ENCODE peak calls at places on chromosomes 4 and X, in five cellular contexts. One of them, this sample, is unnamed.

GRCh38 chrX:40644175-40644574 is 3.2 kb downstream of the CXorf38 start:
- DNase-seq in AG08396: no peak
- DNase-seq in AG08395: peak
- DNase-seq in stromal cell of bone marrow: peak
- DNase-seq in COR-L47: no peak
- DNase-seq in this sample: peak

GRCh38 chr4:41304221-41304620 is 47.5 kb downstream of the UCHL1 start:
- DNase-seq in stromal cell of bone marrow: no peak
- DNase-seq in AG08395: no peak
- DNase-seq in AG08396: no peak
- DNase-seq in COR-L47: no peak
- DNase-seq in this sample: no peak

GRCh38 chrX:68692651-68693050 is 45.2 kb downstream of the STARD8 start:
- DNase-seq in AG08396: peak
- DNase-seq in AG08395: no peak
- DNase-seq in COR-L47: no peak
- DNase-seq in stromal cell of bone marrow: no peak
- DNase-seq in this sample: no peak

GRCh38 chr4:154491341-154491679 is 289 bp downstream of the DCHS2 start:
- DNase-seq in COR-L47: peak
- DNase-seq in stromal cell of bone marrow: no peak
- DNase-seq in AG08395: peak
- DNase-seq in AG08396: peak
- DNase-seq in this sample: peak

GRCh38 chr4:184284336-184284690 is 66.6 kb upstream of the ENPP6 start:
- DNase-seq in AG08395: no peak
- DNase-seq in stromal cell of bone marrow: no peak
- DNase-seq in COR-L47: no peak
- DNase-seq in AG08396: no peak
- DNase-seq in this sample: no peak

GRCh38 chr4:47686294-47686872 is 151.5 kb downstream of the CORIN start:
- DNase-seq in stromal cell of bone marrow: no peak
- DNase-seq in AG08395: peak
- DNase-seq in AG08396: peak
- DNase-seq in COR-L47: peak
- DNase-seq in this sample: no peak

GRCh38 chr4:24924309-24924781 is 11.5 kb upstream of the CCDC149 start:
- DNase-seq in AG08396: peak
- DNase-seq in AG08395: peak
- DNase-seq in stromal cell of bone marrow: peak
- DNase-seq in COR-L47: no peak
- DNase-seq in this sample: peak

GRCh38 chrX:95076449-95076848 is 1402.4 kb downstream of the FAM133A start:
- DNase-seq in AG08396: no peak
- DNase-seq in stromal cell of bone marrow: no peak
- DNase-seq in AG08395: peak
- DNase-seq in COR-L47: peak
- DNase-seq in this sample: no peak

GRCh38 chr4:102554988-102555387 is 53.8 kb downstream of the NFKB1 start:
- DNase-seq in COR-L47: no peak
- DNase-seq in stromal cell of bone marrow: no peak
- DNase-seq in AG08395: no peak
- DNase-seq in AG08396: no peak
- DNase-seq in this sample: no peak

GRCh38 chr4:14924945-14925344 is 77.3 kb upstream of the CPEB2 start:
- DNase-seq in AG08396: no peak
- DNase-seq in COR-L47: no peak
- DNase-seq in stromal cell of bone marrow: no peak
- DNase-seq in AG08395: no peak
- DNase-seq in this sample: no peak

GRCh38 chr4:122167369-122167768 is 15.2 kb downstream of the BLTP1 start:
- DNase-seq in stromal cell of bone marrow: no peak
- DNase-seq in AG08396: no peak
- DNase-seq in AG08395: no peak
- DNase-seq in COR-L47: no peak
- DNase-seq in this sample: no peak

GRCh38 chr4:14835708-14836107 is 166.6 kb upstream of the CPEB2 start:
- DNase-seq in AG08395: no peak
- DNase-seq in AG08396: no peak
- DNase-seq in stromal cell of bone marrow: no peak
- DNase-seq in COR-L47: no peak
- DNase-seq in this sample: no peak

GRCh38 chr4:8330821-8331566 is 61.4 kb downstream of the HTRA3 start:
- DNase-seq in AG08396: no peak
- DNase-seq in COR-L47: no peak
- DNase-seq in AG08395: peak
- DNase-seq in stromal cell of bone marrow: no peak
- DNase-seq in this sample: peak

GRCh38 chr4:62288803-62289541 is 1088.8 kb downstream of the ADGRL3 start:
- DNase-seq in COR-L47: no peak
- DNase-seq in AG08395: no peak
- DNase-seq in AG08396: no peak
- DNase-seq in stromal cell of bone marrow: no peak
- DNase-seq in this sample: no peak

GRCh38 chr4:124429746-124430250 is 282.7 kb downstream of the ANKRD50 start:
- DNase-seq in COR-L47: no peak
- DNase-seq in stromal cell of bone marrow: no peak
- DNase-seq in AG08395: no peak
- DNase-seq in AG08396: no peak
- DNase-seq in this sample: no peak

GRCh38 chr4:165700855-165701254 is 172.2 kb upstream of the TLL1 start:
- DNase-seq in stromal cell of bone marrow: no peak
- DNase-seq in AG08395: no peak
- DNase-seq in COR-L47: no peak
- DNase-seq in AG08396: no peak
- DNase-seq in this sample: no peak

GRCh38 chr4:83516042-83516772 is 19.7 kb upstream of the GPAT3 start:
- DNase-seq in AG08395: peak
- DNase-seq in stromal cell of bone marrow: peak
- DNase-seq in COR-L47: no peak
- DNase-seq in AG08396: peak
- DNase-seq in this sample: peak

GRCh38 chr4:150593996-150594395 is 12.0 kb downstream of the MAB21L2 start:
- DNase-seq in AG08396: no peak
- DNase-seq in AG08395: no peak
- DNase-seq in COR-L47: peak
- DNase-seq in stromal cell of bone marrow: peak
- DNase-seq in this sample: peak

GRCh38 chrX:39782276-39782675 is 315.5 kb downstream of the BCOR start:
- DNase-seq in stromal cell of bone marrow: no peak
- DNase-seq in AG08395: no peak
- DNase-seq in COR-L47: no peak
- DNase-seq in AG08396: no peak
- DNase-seq in this sample: no peak

GRCh38 chr4:172256820-172257219 is 443.6 kb downstream of the GALNTL6 start:
- DNase-seq in stromal cell of bone marrow: no peak
- DNase-seq in AG08395: no peak
- DNase-seq in COR-L47: no peak
- DNase-seq in AG08396: no peak
- DNase-seq in this sample: no peak

GRCh38 chrX:48468693-48469691 is 1.1 kb downstream of the SLC38A5 start:
- DNase-seq in COR-L47: no peak
- DNase-seq in AG08395: no peak
- DNase-seq in stromal cell of bone marrow: no peak
- DNase-seq in AG08396: no peak
- DNase-seq in this sample: no peak

GRCh38 chr4:1834047-1834769 is 21.7 kb downstream of the LETM1 start:
- DNase-seq in stromal cell of bone marrow: no peak
- DNase-seq in COR-L47: no peak
- DNase-seq in AG08396: no peak
- DNase-seq in AG08395: no peak
- DNase-seq in this sample: no peak

GRCh38 chr4:7897811-7898210 is 41.9 kb downstream of the AFAP1 start:
- DNase-seq in AG08395: no peak
- DNase-seq in AG08396: no peak
- DNase-seq in stromal cell of bone marrow: no peak
- DNase-seq in COR-L47: no peak
- DNase-seq in this sample: no peak

GRCh38 chr4:179465131-179465797 is 2023.0 kb upstream of the AGA start:
- DNase-seq in COR-L47: no peak
- DNase-seq in stromal cell of bone marrow: no peak
- DNase-seq in AG08395: no peak
- DNase-seq in AG08396: no peak
- DNase-seq in this sample: no peak

GRCh38 chr4:109049926-109050325 is 252.5 kb downstream of the COL25A1 start:
- DNase-seq in AG08395: no peak
- DNase-seq in COR-L47: no peak
- DNase-seq in AG08396: no peak
- DNase-seq in stromal cell of bone marrow: no peak
- DNase-seq in this sample: no peak

This sample was measured in foreskin fibroblast.